ENCODE peak calls at places on chromosomes 3 and 15, in eight cellular contexts. One of them, this sample, is unnamed.

GRCh38 chr15:58731756-58732535 is 17.6 kb downstream of the ADAM10 start:
- DNase-seq in H7: no peak
- DNase-seq in effector CD4-positive, alpha-beta T cell: no peak
- DNase-seq in dermis microvascular lymphatic vessel endothelial cell: peak; percentile 39
- DNase-seq in brain microvascular endothelial cell: peak; percentile 80
- DNase-seq in iPS-NIHi11: no peak
- DNase-seq in choroid plexus epithelial cell: peak; percentile 89
- DNase-seq in AG10803: peak; percentile 67
- DNase-seq in this sample: no peak

GRCh38 chr3:50154476-50154839 is 666 bp upstream of the SEMA3F start:
- DNase-seq in H7: peak; percentile 90
- DNase-seq in effector CD4-positive, alpha-beta T cell: no peak
- DNase-seq in dermis microvascular lymphatic vessel endothelial cell: peak; percentile 41
- DNase-seq in brain microvascular endothelial cell: no peak
- DNase-seq in iPS-NIHi11: peak; percentile 68
- DNase-seq in choroid plexus epithelial cell: no peak
- DNase-seq in AG10803: no peak
- DNase-seq in this sample: peak; percentile 30

GRCh38 chr3:31288641-31289100 is 244.1 kb upstream of the STT3B start:
- DNase-seq in H7: no peak
- DNase-seq in effector CD4-positive, alpha-beta T cell: no peak
- DNase-seq in dermis microvascular lymphatic vessel endothelial cell: peak; percentile 87
- DNase-seq in brain microvascular endothelial cell: peak; percentile 71
- DNase-seq in iPS-NIHi11: peak; percentile 66
- DNase-seq in choroid plexus epithelial cell: peak; percentile 82
- DNase-seq in AG10803: peak; percentile 25
- DNase-seq in this sample: no peak

GRCh38 chr15:64452988-64453688 is 7.2 kb upstream of the ZNF609 start:
- DNase-seq in H7: no peak
- DNase-seq in effector CD4-positive, alpha-beta T cell: no peak
- DNase-seq in dermis microvascular lymphatic vessel endothelial cell: peak; percentile 56
- DNase-seq in brain microvascular endothelial cell: no peak
- DNase-seq in iPS-NIHi11: no peak
- DNase-seq in choroid plexus epithelial cell: no peak
- DNase-seq in AG10803: peak; percentile 43
- DNase-seq in this sample: no peak

GRCh38 chr3:49422379-49423248 is at the start of gene AMT:
- DNase-seq in H7: peak; percentile 96
- DNase-seq in effector CD4-positive, alpha-beta T cell: no peak
- DNase-seq in dermis microvascular lymphatic vessel endothelial cell: no peak
- DNase-seq in brain microvascular endothelial cell: no peak
- DNase-seq in iPS-NIHi11: peak; percentile 94
- DNase-seq in choroid plexus epithelial cell: peak; percentile 47
- DNase-seq in AG10803: no peak
- DNase-seq in this sample: no peak

GRCh38 chr3:32454111-32454510 is 48.5 kb downstream of the CMTM6 start:
- DNase-seq in H7: no peak
- DNase-seq in effector CD4-positive, alpha-beta T cell: no peak
- DNase-seq in dermis microvascular lymphatic vessel endothelial cell: no peak
- DNase-seq in brain microvascular endothelial cell: no peak
- DNase-seq in iPS-NIHi11: no peak
- DNase-seq in choroid plexus epithelial cell: no peak
- DNase-seq in AG10803: no peak
- DNase-seq in this sample: no peak

GRCh38 chr15:70799667-70800450 is 36.5 kb upstream of the UACA start:
- DNase-seq in H7: no peak
- DNase-seq in effector CD4-positive, alpha-beta T cell: no peak
- DNase-seq in dermis microvascular lymphatic vessel endothelial cell: peak; percentile 89
- DNase-seq in brain microvascular endothelial cell: peak; percentile 94
- DNase-seq in iPS-NIHi11: no peak
- DNase-seq in choroid plexus epithelial cell: peak; percentile 99
- DNase-seq in AG10803: peak; percentile 98
- DNase-seq in this sample: no peak

GRCh38 chr3:117997201-117998049 is 1037.2 kb downstream of the IGSF11 start:
- DNase-seq in H7: peak; percentile 67
- DNase-seq in effector CD4-positive, alpha-beta T cell: peak; percentile 2
- DNase-seq in dermis microvascular lymphatic vessel endothelial cell: peak; percentile 73
- DNase-seq in brain microvascular endothelial cell: peak; percentile 59
- DNase-seq in iPS-NIHi11: peak; percentile 75
- DNase-seq in choroid plexus epithelial cell: peak; percentile 87
- DNase-seq in AG10803: peak; percentile 67
- DNase-seq in this sample: peak; percentile 39

GRCh38 chr15:70153948-70154439 is 56.3 kb upstream of the TLE3 start:
- DNase-seq in H7: no peak
- DNase-seq in effector CD4-positive, alpha-beta T cell: no peak
- DNase-seq in dermis microvascular lymphatic vessel endothelial cell: no peak
- DNase-seq in brain microvascular endothelial cell: no peak
- DNase-seq in iPS-NIHi11: no peak
- DNase-seq in choroid plexus epithelial cell: no peak
- DNase-seq in AG10803: no peak
- DNase-seq in this sample: no peak

GRCh38 chr3:157094301-157094700 is 65.6 kb downstream of the CCNL1 start:
- DNase-seq in H7: no peak
- DNase-seq in effector CD4-positive, alpha-beta T cell: no peak
- DNase-seq in dermis microvascular lymphatic vessel endothelial cell: no peak
- DNase-seq in brain microvascular endothelial cell: no peak
- DNase-seq in iPS-NIHi11: no peak
- DNase-seq in choroid plexus epithelial cell: no peak
- DNase-seq in AG10803: no peak
- DNase-seq in this sample: no peak

GRCh38 chr3:29033511-29033910 is 247.4 kb upstream of the RBMS3 start:
- DNase-seq in H7: no peak
- DNase-seq in effector CD4-positive, alpha-beta T cell: no peak
- DNase-seq in dermis microvascular lymphatic vessel endothelial cell: no peak
- DNase-seq in brain microvascular endothelial cell: no peak
- DNase-seq in iPS-NIHi11: no peak
- DNase-seq in choroid plexus epithelial cell: no peak
- DNase-seq in AG10803: no peak
- DNase-seq in this sample: no peak

GRCh38 chr15:88428053-88428452 is 39.1 kb downstream of the MRPL46 start:
- DNase-seq in H7: no peak
- DNase-seq in effector CD4-positive, alpha-beta T cell: no peak
- DNase-seq in dermis microvascular lymphatic vessel endothelial cell: no peak
- DNase-seq in brain microvascular endothelial cell: no peak
- DNase-seq in iPS-NIHi11: no peak
- DNase-seq in choroid plexus epithelial cell: no peak
- DNase-seq in AG10803: no peak
- DNase-seq in this sample: no peak

GRCh38 chr3:46923559-46924350 is 46.2 kb downstream of the PTH1R start:
- DNase-seq in H7: peak; percentile 92
- DNase-seq in effector CD4-positive, alpha-beta T cell: peak; percentile 14
- DNase-seq in dermis microvascular lymphatic vessel endothelial cell: peak; percentile 56
- DNase-seq in brain microvascular endothelial cell: no peak
- DNase-seq in iPS-NIHi11: peak; percentile 87
- DNase-seq in choroid plexus epithelial cell: peak; percentile 48
- DNase-seq in AG10803: peak; percentile 21
- DNase-seq in this sample: no peak

GRCh38 chr15:22949074-22949547 is 31.1 kb downstream of the CYFIP1 start:
- DNase-seq in H7: peak; percentile 94
- DNase-seq in effector CD4-positive, alpha-beta T cell: no peak
- DNase-seq in dermis microvascular lymphatic vessel endothelial cell: peak; percentile 80
- DNase-seq in brain microvascular endothelial cell: peak; percentile 45
- DNase-seq in iPS-NIHi11: peak; percentile 75
- DNase-seq in choroid plexus epithelial cell: peak; percentile 69
- DNase-seq in AG10803: peak; percentile 65
- DNase-seq in this sample: peak; percentile 76

GRCh38 chr3:138593488-138594149 is 441 bp downstream of the CEP70 start:
- DNase-seq in H7: peak; percentile 55
- DNase-seq in effector CD4-positive, alpha-beta T cell: no peak
- DNase-seq in dermis microvascular lymphatic vessel endothelial cell: no peak
- DNase-seq in brain microvascular endothelial cell: no peak
- DNase-seq in iPS-NIHi11: peak; percentile 13
- DNase-seq in choroid plexus epithelial cell: no peak
- DNase-seq in AG10803: peak; percentile 3
- DNase-seq in this sample: no peak

GRCh38 chr3:25783661-25784512 is 644 bp upstream of the NGLY1 start:
- DNase-seq in H7: no peak
- DNase-seq in effector CD4-positive, alpha-beta T cell: no peak
- DNase-seq in dermis microvascular lymphatic vessel endothelial cell: peak; percentile 49
- DNase-seq in brain microvascular endothelial cell: peak; percentile 32
- DNase-seq in iPS-NIHi11: peak; percentile 86
- DNase-seq in choroid plexus epithelial cell: peak; percentile 45
- DNase-seq in AG10803: peak; percentile 25
- DNase-seq in this sample: peak; percentile 20

GRCh38 chr15:48984021-48984420 is 20.3 kb upstream of the SHC4 start:
- DNase-seq in H7: no peak
- DNase-seq in effector CD4-positive, alpha-beta T cell: no peak
- DNase-seq in dermis microvascular lymphatic vessel endothelial cell: no peak
- DNase-seq in brain microvascular endothelial cell: no peak
- DNase-seq in iPS-NIHi11: no peak
- DNase-seq in choroid plexus epithelial cell: no peak
- DNase-seq in AG10803: no peak
- DNase-seq in this sample: no peak

GRCh38 chr3:14789640-14790285 is 29.0 kb upstream of the FGD5 start:
- DNase-seq in H7: no peak
- DNase-seq in effector CD4-positive, alpha-beta T cell: no peak
- DNase-seq in dermis microvascular lymphatic vessel endothelial cell: no peak
- DNase-seq in brain microvascular endothelial cell: no peak
- DNase-seq in iPS-NIHi11: no peak
- DNase-seq in choroid plexus epithelial cell: no peak
- DNase-seq in AG10803: no peak
- DNase-seq in this sample: no peak

GRCh38 chr3:83248454-83248853 is 1487.0 kb upstream of the GBE1 start:
- DNase-seq in H7: no peak
- DNase-seq in effector CD4-positive, alpha-beta T cell: no peak
- DNase-seq in dermis microvascular lymphatic vessel endothelial cell: no peak
- DNase-seq in brain microvascular endothelial cell: no peak
- DNase-seq in iPS-NIHi11: no peak
- DNase-seq in choroid plexus epithelial cell: no peak
- DNase-seq in AG10803: no peak
- DNase-seq in this sample: no peak

GRCh38 chr15:34271493-34271892 is 46.7 kb downstream of the EMC4 start:
- DNase-seq in H7: no peak
- DNase-seq in effector CD4-positive, alpha-beta T cell: no peak
- DNase-seq in dermis microvascular lymphatic vessel endothelial cell: peak; percentile 3
- DNase-seq in brain microvascular endothelial cell: peak; percentile 63
- DNase-seq in iPS-NIHi11: no peak
- DNase-seq in choroid plexus epithelial cell: peak; percentile 84
- DNase-seq in AG10803: peak; percentile 70
- DNase-seq in this sample: no peak

GRCh38 chr15:36067483-36068274 is 511.7 kb upstream of the CDIN1 start:
- DNase-seq in H7: no peak
- DNase-seq in effector CD4-positive, alpha-beta T cell: no peak
- DNase-seq in dermis microvascular lymphatic vessel endothelial cell: no peak
- DNase-seq in brain microvascular endothelial cell: no peak
- DNase-seq in iPS-NIHi11: no peak
- DNase-seq in choroid plexus epithelial cell: no peak
- DNase-seq in AG10803: no peak
- DNase-seq in this sample: no peak